ENCODE peak calls at places on chromosome 17, in four cellular contexts. F is mesendoderm, K is fibroblast of lung, Z is thyroid gland. M is an unnamed sample.
A peak's percentile ranks its signal among the peaks of the same experiment; 100 is the strongest.

GRCh38 chr17:82920715-82921114 is 80.9 kb upstream of the ZNF750 start:
- DNase-seq in F (no peak), K (no peak), Z (no peak), M (no peak)

GRCh38 chr17:61139219-61139618 is 260.4 kb upstream of the TBX2 start:
- DNase-seq in F (no peak), K (peak; percentile 82), Z (no peak), M (no peak)

GRCh38 chr17:3972931-3973330 is 8.7 kb upstream of the ATP2A3 start:
- DNase-seq in F (no peak), K (no peak), Z (no peak), M (no peak)

GRCh38 chr17:5381542-5381941 is 37.9 kb downstream of the NUP88 start:
- DNase-seq in F (no peak), K (peak; percentile 64), Z (no peak), M (no peak)

GRCh38 chr17:40178021-40178601 is 841 bp downstream of the RAPGEFL1 start:
- DNase-seq in F (peak; percentile 61), K (no peak), Z (no peak), M (no peak)

GRCh38 chr17:76888661-76889060 is 20.5 kb downstream of the MGAT5B start:
- DNase-seq in F (peak; percentile 55), K (no peak), Z (no peak), M (no peak)

GRCh38 chr17:12625092-12625491 is 40.6 kb upstream of the MYOCD start:
- DNase-seq in F (no peak), K (no peak), Z (no peak), M (no peak)

GRCh38 chr17:76947309-76947708 is 79.1 kb downstream of the MGAT5B start:
- DNase-seq in F (no peak), K (no peak), Z (no peak), M (no peak)

GRCh38 chr17:7445011-7445927 is at the start of gene CHRNB1:
- DNase-seq in F (peak; percentile 88), K (peak; percentile 52), Z (peak; percentile 90), M (peak; percentile 68)

GRCh38 chr17:57288034-57288752 is 31.9 kb downstream of the MSI2 start:
- DNase-seq in F (no peak), K (peak; percentile 52), Z (no peak), M (no peak)

GRCh38 chr17:50593321-50593720 is 32.8 kb downstream of the CACNA1G start:
- DNase-seq in F (peak; percentile 77), K (no peak), Z (peak; percentile 76), M (no peak)

GRCh38 chr17:50114849-50115357 is 15.1 kb downstream of the SAMD14 start:
- DNase-seq in F (peak; percentile 89), K (peak; percentile 56), Z (no peak), M (peak; percentile 87)

GRCh38 chr17:28147026-28147425 is 104.5 kb downstream of the NLK start:
- DNase-seq in F (no peak), K (peak; percentile 16), Z (no peak), M (no peak)

GRCh38 chr17:52383493-52384100 is 225.1 kb upstream of the CA10 start:
- DNase-seq in F (peak; percentile 94), K (peak; percentile 2), Z (peak; percentile 42), M (peak; percentile 72)

GRCh38 chr17:81511800-81512559 is 619 bp downstream of the ACTG1 start:
- DNase-seq in F (no peak), K (no peak), Z (no peak), M (no peak)

GRCh38 chr17:57078274-57078673 is 6.8 kb upstream of the AKAP1 start:
- DNase-seq in F (no peak), K (no peak), Z (no peak), M (no peak)

GRCh38 chr17:83053021-83053778 is 26.2 kb upstream of the METRNL start:
- DNase-seq in F (no peak), K (peak; percentile 48), Z (no peak), M (no peak)

GRCh38 chr17:72296456-72296855 is 175.6 kb downstream of the SOX9 start:
- DNase-seq in F (no peak), K (no peak), Z (no peak), M (no peak)

GRCh38 chr17:29388937-29389336 is 1.2 kb upstream of the TAOK1 start:
- DNase-seq in F (no peak), K (no peak), Z (no peak), M (no peak)

GRCh38 chr17:30203471-30203981 is 32.0 kb downstream of the SLC6A4 start:
- DNase-seq in F (peak; percentile 60), K (no peak), Z (no peak), M (no peak)

GRCh38 chr17:75009139-75009724 is 3.2 kb upstream of the MRPL58 start:
- DNase-seq in F (no peak), K (no peak), Z (no peak), M (no peak)

GRCh38 chr17:82400830-82401229 is 17.3 kb upstream of the HEXD start:
- DNase-seq in F (no peak), K (no peak), Z (no peak), M (no peak)

GRCh38 chr17:57832299-57832698 is 17.5 kb downstream of the MRPS23 start:
- DNase-seq in F (no peak), K (no peak), Z (no peak), M (no peak)

GRCh38 chr17:82752371-82753200 is 721 bp downstream of the TBCD start:
- DNase-seq in F (no peak), K (peak; percentile 18), Z (no peak), M (peak; percentile 22)

GRCh38 chr17:78349831-78350631 is 9.8 kb downstream of the SOCS3 start:
- DNase-seq in F (no peak), K (no peak), Z (no peak), M (no peak)

GRCh38 chr17:78345791-78346494 is 13.9 kb downstream of the SOCS3 start:
- DNase-seq in F (no peak), K (no peak), Z (no peak), M (no peak)

GRCh38 chr17:78347453-78347852 is 12.4 kb downstream of the SOCS3 start:
- DNase-seq in F (no peak), K (no peak), Z (peak; percentile 88), M (no peak)

GRCh38 chr17:78346605-78347250 is 13.1 kb downstream of the SOCS3 start:
- DNase-seq in F (no peak), K (no peak), Z (no peak), M (no peak)

GRCh38 chr17:78348055-78348745 is 11.7 kb downstream of the SOCS3 start:
- DNase-seq in F (no peak), K (no peak), Z (no peak), M (no peak)
- H3K4me1 ChIP-seq in F (peaks cover 7% of the 10 kb centered on the region), K (peaks cover 35% of the 10 kb centered on the region), Z (peaks cover 19% of the 10 kb centered on the region), M (peaks cover 16% of the 10 kb centered on the region)

DNA sequence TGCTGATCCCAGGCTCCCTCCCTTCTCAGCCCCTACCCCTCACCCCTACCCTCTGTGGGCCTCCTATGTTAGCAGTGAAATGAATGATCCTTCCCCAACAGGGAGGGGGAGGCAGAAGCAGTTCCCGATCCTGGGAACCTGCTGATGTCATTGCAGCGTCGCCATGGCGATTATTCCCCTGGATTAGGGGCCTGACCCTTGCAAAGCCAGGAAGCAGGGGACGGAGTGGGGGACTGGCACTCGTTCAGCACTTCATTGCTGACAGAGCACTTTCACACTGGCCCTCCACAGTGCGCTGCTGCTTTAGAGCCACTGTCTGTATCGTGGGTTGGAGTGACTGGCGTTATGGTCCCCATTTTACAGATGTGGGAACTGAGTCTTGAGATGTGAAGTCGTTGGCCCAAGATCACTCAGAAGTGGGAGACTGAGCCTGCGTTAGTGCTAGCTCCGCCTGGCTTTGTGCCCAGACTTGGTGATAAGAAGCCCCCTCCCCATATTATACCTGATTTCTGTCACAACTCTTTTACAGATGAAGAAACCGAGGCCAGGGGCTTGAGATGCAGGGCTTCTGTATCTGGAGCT is 26.6 kb downstream of the LASP1 start:
- DNase-seq in F (peak; percentile 82), K (no peak), Z (peak; percentile 12), M (no peak)
- H3K4me1 ChIP-seq in F (peaks cover 3% of the 10 kb centered on the region), K (peaks cover 45% of the 10 kb centered on the region), Z (peaks cover 20% of the 10 kb centered on the region), M (no peaks in the 10 kb centered on the region)

DNA sequence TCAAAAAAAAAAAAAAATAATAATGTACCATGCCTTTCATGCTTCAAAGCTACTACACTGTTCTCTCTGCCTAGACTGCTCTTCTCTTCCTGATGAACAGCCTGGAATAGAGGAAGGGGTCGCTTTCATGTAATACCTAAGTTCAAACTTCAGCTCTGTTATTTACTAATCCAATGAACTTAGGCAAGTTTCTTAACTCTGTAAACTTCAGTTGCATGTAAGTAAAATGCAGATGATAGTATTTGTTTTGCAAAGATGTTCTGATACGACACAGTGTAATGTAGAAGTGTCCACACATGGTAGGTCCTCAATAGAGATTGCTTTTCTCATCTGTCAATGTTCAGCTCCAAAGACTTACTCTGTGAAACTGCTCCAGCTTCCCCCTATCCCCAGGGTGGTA is 6.6 kb downstream of the COA3 start:
- DNase-seq in F (no peak), K (no peak), Z (no peak), M (no peak)
- H3K4me1 ChIP-seq in F (no peaks in the 10 kb centered on the region), K (no peaks in the 10 kb centered on the region), Z (no peaks in the 10 kb centered on the region), M (no peaks in the 10 kb centered on the region)

DNA sequence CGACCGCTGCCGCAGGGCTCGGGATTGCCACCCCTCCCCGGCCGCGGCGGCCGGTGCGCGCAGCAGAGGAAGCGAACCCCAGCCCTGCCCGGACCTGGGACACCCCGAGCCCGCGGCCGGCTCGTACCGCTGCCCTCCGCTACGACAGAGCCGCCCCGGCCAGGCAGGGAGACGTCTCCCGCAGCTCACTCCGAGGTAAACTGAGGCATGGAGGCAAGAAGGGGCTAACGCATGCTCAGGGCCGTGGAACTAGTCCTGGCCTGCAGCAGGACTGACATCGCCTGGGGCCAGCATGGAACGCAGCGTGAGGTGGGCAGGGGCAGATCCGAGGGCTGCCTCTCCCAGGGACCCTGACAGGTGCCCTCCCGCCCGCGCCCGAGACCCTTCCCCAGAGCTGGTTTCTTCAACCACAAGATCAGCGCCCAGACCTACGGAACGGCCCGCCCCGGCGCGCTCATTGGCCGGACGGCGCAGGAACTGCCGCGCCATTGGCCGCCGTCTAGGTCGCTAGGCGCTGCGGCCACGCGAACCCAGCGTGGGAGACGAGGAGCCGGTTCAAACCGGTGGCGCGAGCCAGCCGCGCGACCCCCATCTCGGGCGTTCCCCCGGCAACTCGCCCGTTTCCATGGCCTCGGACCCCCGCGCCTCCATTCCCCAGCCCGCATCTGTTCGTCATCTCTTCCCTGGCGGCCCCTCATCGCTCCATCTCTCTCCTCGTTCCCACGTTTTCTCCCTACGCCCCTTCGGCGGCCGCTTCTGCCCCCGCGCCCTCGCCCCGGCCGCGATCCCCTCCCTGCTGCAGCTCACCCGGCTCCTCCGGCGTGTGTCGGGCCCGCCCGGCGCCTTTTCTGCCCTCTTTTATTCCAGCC is at the start of gene SLC43A2:
- DNase-seq in F (peak; percentile 93), K (peak; percentile 76), Z (peak; percentile 83), M (peak; percentile 82)
- H3K4me1 ChIP-seq in F (no peaks in the 10 kb centered on the region), K (peaks cover 6% of the 10 kb centered on the region), Z (peaks cover 15% of the 10 kb centered on the region), M (peaks cover 9% of the 10 kb centered on the region)

GRCh38 chr17:42132941-42133340 is 10.3 kb downstream of the HSPB9 start:
- DNase-seq in F (no peak), K (peak; percentile 90), Z (peak; percentile 96), M (no peak)
- H3K4me1 ChIP-seq in F (peaks cover 6% of the 10 kb centered on the region), K (peaks cover 30% of the 10 kb centered on the region), Z (peaks cover 49% of the 10 kb centered on the region), M (no peaks in the 10 kb centered on the region)

M was measured in A673.